ENCODE peak calls at places on chromosome 9, in seven cellular contexts. One of them, this sample, is unnamed.

GRCh38 chr9:134320195-134320885 is 5.9 kb upstream of the RXRA start:
- DNase-seq in retinal pigment epithelial cell: no peak
- DNase-seq in activated T-helper 2 cell treated with anti-CD3 and anti-CD28 coated beads, Interferon-gamma antibody, Interleukin-2, Interleukin-4, amounts not matched to agents 10 μg/mL and 5 μg/mL and 100 μg/mL, durations not matched to agents 14 hours and 24 hours and 36 hours: no peak
- DNase-seq in fibroblast of lung: no peak
- DNase-seq in endothelial cell: no peak
- DNase-seq in T follicular helper cell: no peak
- DNase-seq in HFF-Myc: no peak
- DNase-seq in this sample: no peak

GRCh38 chr9:34650816-34651215 is 1.2 kb upstream of the IL11RA start:
- DNase-seq in fibroblast of lung: peak
- DNase-seq in activated T-helper 2 cell treated with anti-CD3 and anti-CD28 coated beads, Interferon-gamma antibody, Interleukin-2, Interleukin-4, amounts not matched to agents 10 μg/mL and 5 μg/mL and 100 μg/mL, durations not matched to agents 14 hours and 24 hours and 36 hours: no peak
- DNase-seq in HFF-Myc: no peak
- DNase-seq in retinal pigment epithelial cell: no peak
- DNase-seq in T follicular helper cell: no peak
- DNase-seq in endothelial cell: no peak
- DNase-seq in this sample: no peak

GRCh38 chr9:70217029-70217428 is 41.7 kb upstream of the SMC5 start:
- DNase-seq in endothelial cell: no peak
- DNase-seq in HFF-Myc: no peak
- DNase-seq in T follicular helper cell: no peak
- DNase-seq in fibroblast of lung: no peak
- DNase-seq in activated T-helper 2 cell treated with anti-CD3 and anti-CD28 coated beads, Interferon-gamma antibody, Interleukin-2, Interleukin-4, amounts not matched to agents 10 μg/mL and 5 μg/mL and 100 μg/mL, durations not matched to agents 14 hours and 24 hours and 36 hours: no peak
- DNase-seq in retinal pigment epithelial cell: no peak
- DNase-seq in this sample: no peak

GRCh38 chr9:113673726-113674125 is 202.4 kb upstream of the ZNF618 start:
- DNase-seq in HFF-Myc: no peak
- DNase-seq in activated T-helper 2 cell treated with anti-CD3 and anti-CD28 coated beads, Interferon-gamma antibody, Interleukin-2, Interleukin-4, amounts not matched to agents 10 μg/mL and 5 μg/mL and 100 μg/mL, durations not matched to agents 14 hours and 24 hours and 36 hours: no peak
- DNase-seq in T follicular helper cell: no peak
- DNase-seq in fibroblast of lung: no peak
- DNase-seq in retinal pigment epithelial cell: no peak
- DNase-seq in endothelial cell: no peak
- DNase-seq in this sample: no peak

GRCh38 chr9:75001719-75002421 is 26.2 kb downstream of the CARNMT1 start:
- DNase-seq in activated T-helper 2 cell treated with anti-CD3 and anti-CD28 coated beads, Interferon-gamma antibody, Interleukin-2, Interleukin-4, amounts not matched to agents 10 μg/mL and 5 μg/mL and 100 μg/mL, durations not matched to agents 14 hours and 24 hours and 36 hours: no peak
- DNase-seq in endothelial cell: peak
- DNase-seq in fibroblast of lung: peak
- DNase-seq in T follicular helper cell: no peak
- DNase-seq in HFF-Myc: peak
- DNase-seq in retinal pigment epithelial cell: peak
- DNase-seq in this sample: no peak

GRCh38 chr9:2480255-2480837 is 141.2 kb upstream of the VLDLR start:
- DNase-seq in endothelial cell: no peak
- DNase-seq in fibroblast of lung: no peak
- DNase-seq in activated T-helper 2 cell treated with anti-CD3 and anti-CD28 coated beads, Interferon-gamma antibody, Interleukin-2, Interleukin-4, amounts not matched to agents 10 μg/mL and 5 μg/mL and 100 μg/mL, durations not matched to agents 14 hours and 24 hours and 36 hours: no peak
- DNase-seq in HFF-Myc: no peak
- DNase-seq in T follicular helper cell: no peak
- DNase-seq in retinal pigment epithelial cell: no peak
- DNase-seq in this sample: no peak

GRCh38 chr9:30774326-30774725 is 1610.1 kb upstream of the ACO1 start:
- DNase-seq in fibroblast of lung: no peak
- DNase-seq in activated T-helper 2 cell treated with anti-CD3 and anti-CD28 coated beads, Interferon-gamma antibody, Interleukin-2, Interleukin-4, amounts not matched to agents 10 μg/mL and 5 μg/mL and 100 μg/mL, durations not matched to agents 14 hours and 24 hours and 36 hours: no peak
- DNase-seq in retinal pigment epithelial cell: no peak
- DNase-seq in endothelial cell: no peak
- DNase-seq in HFF-Myc: no peak
- DNase-seq in T follicular helper cell: no peak
- DNase-seq in this sample: no peak

GRCh38 chr9:6133346-6134063 is 82.1 kb upstream of the IL33 start:
- DNase-seq in retinal pigment epithelial cell: no peak
- DNase-seq in endothelial cell: no peak
- DNase-seq in fibroblast of lung: no peak
- DNase-seq in T follicular helper cell: no peak
- DNase-seq in activated T-helper 2 cell treated with anti-CD3 and anti-CD28 coated beads, Interferon-gamma antibody, Interleukin-2, Interleukin-4, amounts not matched to agents 10 μg/mL and 5 μg/mL and 100 μg/mL, durations not matched to agents 14 hours and 24 hours and 36 hours: no peak
- DNase-seq in HFF-Myc: no peak
- DNase-seq in this sample: no peak

GRCh38 chr9:116355153-116355827 is 201.7 kb downstream of the PAPPA start:
- DNase-seq in retinal pigment epithelial cell: no peak
- DNase-seq in HFF-Myc: no peak
- DNase-seq in fibroblast of lung: peak
- DNase-seq in endothelial cell: no peak
- DNase-seq in T follicular helper cell: no peak
- DNase-seq in activated T-helper 2 cell treated with anti-CD3 and anti-CD28 coated beads, Interferon-gamma antibody, Interleukin-2, Interleukin-4, amounts not matched to agents 10 μg/mL and 5 μg/mL and 100 μg/mL, durations not matched to agents 14 hours and 24 hours and 36 hours: no peak
- DNase-seq in this sample: no peak

GRCh38 chr9:93960221-93960970 is 5.2 kb upstream of the BARX1 start:
- DNase-seq in retinal pigment epithelial cell: no peak
- DNase-seq in activated T-helper 2 cell treated with anti-CD3 and anti-CD28 coated beads, Interferon-gamma antibody, Interleukin-2, Interleukin-4, amounts not matched to agents 10 μg/mL and 5 μg/mL and 100 μg/mL, durations not matched to agents 14 hours and 24 hours and 36 hours: no peak
- DNase-seq in T follicular helper cell: no peak
- DNase-seq in endothelial cell: no peak
- DNase-seq in HFF-Myc: no peak
- DNase-seq in fibroblast of lung: peak
- DNase-seq in this sample: no peak

GRCh38 chr9:25716220-25716872 is 38.1 kb upstream of the TUSC1 start:
- DNase-seq in T follicular helper cell: no peak
- DNase-seq in activated T-helper 2 cell treated with anti-CD3 and anti-CD28 coated beads, Interferon-gamma antibody, Interleukin-2, Interleukin-4, amounts not matched to agents 10 μg/mL and 5 μg/mL and 100 μg/mL, durations not matched to agents 14 hours and 24 hours and 36 hours: no peak
- DNase-seq in retinal pigment epithelial cell: peak
- DNase-seq in endothelial cell: peak
- DNase-seq in HFF-Myc: peak
- DNase-seq in fibroblast of lung: peak
- DNase-seq in this sample: no peak

GRCh38 chr9:32265037-32265436 is 119.4 kb upstream of the ACO1 start:
- DNase-seq in endothelial cell: no peak
- DNase-seq in fibroblast of lung: no peak
- DNase-seq in retinal pigment epithelial cell: no peak
- DNase-seq in HFF-Myc: no peak
- DNase-seq in T follicular helper cell: no peak
- DNase-seq in activated T-helper 2 cell treated with anti-CD3 and anti-CD28 coated beads, Interferon-gamma antibody, Interleukin-2, Interleukin-4, amounts not matched to agents 10 μg/mL and 5 μg/mL and 100 μg/mL, durations not matched to agents 14 hours and 24 hours and 36 hours: no peak
- DNase-seq in this sample: no peak

GRCh38 chr9:118961857-118962256 is 407.4 kb downstream of the BRINP1 start:
- DNase-seq in T follicular helper cell: no peak
- DNase-seq in endothelial cell: no peak
- DNase-seq in HFF-Myc: no peak
- DNase-seq in activated T-helper 2 cell treated with anti-CD3 and anti-CD28 coated beads, Interferon-gamma antibody, Interleukin-2, Interleukin-4, amounts not matched to agents 10 μg/mL and 5 μg/mL and 100 μg/mL, durations not matched to agents 14 hours and 24 hours and 36 hours: no peak
- DNase-seq in fibroblast of lung: no peak
- DNase-seq in retinal pigment epithelial cell: peak
- DNase-seq in this sample: no peak

GRCh38 chr9:89020754-89021153 is 29.5 kb downstream of the S1PR3 start:
- DNase-seq in activated T-helper 2 cell treated with anti-CD3 and anti-CD28 coated beads, Interferon-gamma antibody, Interleukin-2, Interleukin-4, amounts not matched to agents 10 μg/mL and 5 μg/mL and 100 μg/mL, durations not matched to agents 14 hours and 24 hours and 36 hours: no peak
- DNase-seq in fibroblast of lung: no peak
- DNase-seq in endothelial cell: no peak
- DNase-seq in HFF-Myc: no peak
- DNase-seq in T follicular helper cell: no peak
- DNase-seq in retinal pigment epithelial cell: no peak
- DNase-seq in this sample: no peak

GRCh38 chr9:5510360-5510931 is at the start of gene PDCD1LG2:
- DNase-seq in fibroblast of lung: peak
- DNase-seq in endothelial cell: no peak
- DNase-seq in T follicular helper cell: no peak
- DNase-seq in HFF-Myc: peak
- DNase-seq in retinal pigment epithelial cell: no peak
- DNase-seq in activated T-helper 2 cell treated with anti-CD3 and anti-CD28 coated beads, Interferon-gamma antibody, Interleukin-2, Interleukin-4, amounts not matched to agents 10 μg/mL and 5 μg/mL and 100 μg/mL, durations not matched to agents 14 hours and 24 hours and 36 hours: no peak
- DNase-seq in this sample: no peak

GRCh38 chr9:68719847-68720246 is 14.8 kb downstream of the PIP5K1B start:
- DNase-seq in fibroblast of lung: no peak
- DNase-seq in T follicular helper cell: no peak
- DNase-seq in endothelial cell: no peak
- DNase-seq in retinal pigment epithelial cell: no peak
- DNase-seq in activated T-helper 2 cell treated with anti-CD3 and anti-CD28 coated beads, Interferon-gamma antibody, Interleukin-2, Interleukin-4, amounts not matched to agents 10 μg/mL and 5 μg/mL and 100 μg/mL, durations not matched to agents 14 hours and 24 hours and 36 hours: no peak
- DNase-seq in HFF-Myc: no peak
- DNase-seq in this sample: no peak

GRCh38 chr9:6969805-6970204 is 212.0 kb downstream of the KDM4C start:
- DNase-seq in HFF-Myc: no peak
- DNase-seq in retinal pigment epithelial cell: no peak
- DNase-seq in activated T-helper 2 cell treated with anti-CD3 and anti-CD28 coated beads, Interferon-gamma antibody, Interleukin-2, Interleukin-4, amounts not matched to agents 10 μg/mL and 5 μg/mL and 100 μg/mL, durations not matched to agents 14 hours and 24 hours and 36 hours: no peak
- DNase-seq in fibroblast of lung: no peak
- DNase-seq in endothelial cell: no peak
- DNase-seq in T follicular helper cell: no peak
- DNase-seq in this sample: no peak

GRCh38 chr9:27152398-27152715 is 43.3 kb downstream of the TEK start:
- DNase-seq in T follicular helper cell: no peak
- DNase-seq in retinal pigment epithelial cell: no peak
- DNase-seq in endothelial cell: no peak
- DNase-seq in activated T-helper 2 cell treated with anti-CD3 and anti-CD28 coated beads, Interferon-gamma antibody, Interleukin-2, Interleukin-4, amounts not matched to agents 10 μg/mL and 5 μg/mL and 100 μg/mL, durations not matched to agents 14 hours and 24 hours and 36 hours: no peak
- DNase-seq in HFF-Myc: no peak
- DNase-seq in fibroblast of lung: no peak
- DNase-seq in this sample: no peak

GRCh38 chr9:81031422-81032029 is 657.8 kb downstream of the TLE1 start:
- DNase-seq in activated T-helper 2 cell treated with anti-CD3 and anti-CD28 coated beads, Interferon-gamma antibody, Interleukin-2, Interleukin-4, amounts not matched to agents 10 μg/mL and 5 μg/mL and 100 μg/mL, durations not matched to agents 14 hours and 24 hours and 36 hours: no peak
- DNase-seq in endothelial cell: no peak
- DNase-seq in fibroblast of lung: no peak
- DNase-seq in T follicular helper cell: no peak
- DNase-seq in retinal pigment epithelial cell: no peak
- DNase-seq in HFF-Myc: no peak
- DNase-seq in this sample: no peak

GRCh38 chr9:136234597-136234996 is 11.0 kb downstream of the QSOX2 start:
- DNase-seq in activated T-helper 2 cell treated with anti-CD3 and anti-CD28 coated beads, Interferon-gamma antibody, Interleukin-2, Interleukin-4, amounts not matched to agents 10 μg/mL and 5 μg/mL and 100 μg/mL, durations not matched to agents 14 hours and 24 hours and 36 hours: no peak
- DNase-seq in retinal pigment epithelial cell: no peak
- DNase-seq in fibroblast of lung: no peak
- DNase-seq in HFF-Myc: no peak
- DNase-seq in endothelial cell: no peak
- DNase-seq in T follicular helper cell: no peak
- DNase-seq in this sample: no peak

GRCh38 chr9:100186356-100186755 is 87.3 kb downstream of the INVS start:
- DNase-seq in retinal pigment epithelial cell: no peak
- DNase-seq in fibroblast of lung: no peak
- DNase-seq in HFF-Myc: peak
- DNase-seq in activated T-helper 2 cell treated with anti-CD3 and anti-CD28 coated beads, Interferon-gamma antibody, Interleukin-2, Interleukin-4, amounts not matched to agents 10 μg/mL and 5 μg/mL and 100 μg/mL, durations not matched to agents 14 hours and 24 hours and 36 hours: no peak
- DNase-seq in T follicular helper cell: no peak
- DNase-seq in endothelial cell: no peak
- DNase-seq in this sample: no peak

GRCh38 chr9:121294866-121295661 is 27.1 kb downstream of the GSN start:
- DNase-seq in retinal pigment epithelial cell: no peak
- DNase-seq in fibroblast of lung: peak
- DNase-seq in activated T-helper 2 cell treated with anti-CD3 and anti-CD28 coated beads, Interferon-gamma antibody, Interleukin-2, Interleukin-4, amounts not matched to agents 10 μg/mL and 5 μg/mL and 100 μg/mL, durations not matched to agents 14 hours and 24 hours and 36 hours: no peak
- DNase-seq in HFF-Myc: no peak
- DNase-seq in T follicular helper cell: no peak
- DNase-seq in endothelial cell: no peak
- DNase-seq in this sample: no peak

GRCh38 chr9:92808726-92809451 is 44.3 kb upstream of the BICD2 start:
- DNase-seq in endothelial cell: peak
- DNase-seq in activated T-helper 2 cell treated with anti-CD3 and anti-CD28 coated beads, Interferon-gamma antibody, Interleukin-2, Interleukin-4, amounts not matched to agents 10 μg/mL and 5 μg/mL and 100 μg/mL, durations not matched to agents 14 hours and 24 hours and 36 hours: peak
- DNase-seq in HFF-Myc: no peak
- DNase-seq in retinal pigment epithelial cell: peak
- DNase-seq in T follicular helper cell: no peak
- DNase-seq in fibroblast of lung: peak
- DNase-seq in this sample: no peak

GRCh38 chr9:101445353-101446029 is 9.9 kb upstream of the ALDOB start:
- DNase-seq in T follicular helper cell: no peak
- DNase-seq in endothelial cell: no peak
- DNase-seq in retinal pigment epithelial cell: no peak
- DNase-seq in HFF-Myc: no peak
- DNase-seq in activated T-helper 2 cell treated with anti-CD3 and anti-CD28 coated beads, Interferon-gamma antibody, Interleukin-2, Interleukin-4, amounts not matched to agents 10 μg/mL and 5 μg/mL and 100 μg/mL, durations not matched to agents 14 hours and 24 hours and 36 hours: no peak
- DNase-seq in fibroblast of lung: peak
- DNase-seq in this sample: no peak

GRCh38 chr9:91221332-91221731 is 140.4 kb downstream of the AUH start:
- DNase-seq in HFF-Myc: no peak
- DNase-seq in fibroblast of lung: peak
- DNase-seq in retinal pigment epithelial cell: no peak
- DNase-seq in activated T-helper 2 cell treated with anti-CD3 and anti-CD28 coated beads, Interferon-gamma antibody, Interleukin-2, Interleukin-4, amounts not matched to agents 10 μg/mL and 5 μg/mL and 100 μg/mL, durations not matched to agents 14 hours and 24 hours and 36 hours: no peak
- DNase-seq in endothelial cell: no peak
- DNase-seq in T follicular helper cell: no peak
- DNase-seq in this sample: no peak

GRCh38 chr9:89928106-89928505 is 323.3 kb downstream of the GADD45G start:
- DNase-seq in T follicular helper cell: no peak
- DNase-seq in retinal pigment epithelial cell: no peak
- DNase-seq in endothelial cell: no peak
- DNase-seq in fibroblast of lung: no peak
- DNase-seq in HFF-Myc: no peak
- DNase-seq in activated T-helper 2 cell treated with anti-CD3 and anti-CD28 coated beads, Interferon-gamma antibody, Interleukin-2, Interleukin-4, amounts not matched to agents 10 μg/mL and 5 μg/mL and 100 μg/mL, durations not matched to agents 14 hours and 24 hours and 36 hours: no peak
- DNase-seq in this sample: no peak

GRCh38 chr9:117682955-117683710 is 21.1 kb upstream of the TLR4 start:
- DNase-seq in retinal pigment epithelial cell: no peak
- DNase-seq in T follicular helper cell: no peak
- DNase-seq in HFF-Myc: no peak
- DNase-seq in activated T-helper 2 cell treated with anti-CD3 and anti-CD28 coated beads, Interferon-gamma antibody, Interleukin-2, Interleukin-4, amounts not matched to agents 10 μg/mL and 5 μg/mL and 100 μg/mL, durations not matched to agents 14 hours and 24 hours and 36 hours: no peak
- DNase-seq in endothelial cell: no peak
- DNase-seq in fibroblast of lung: no peak
- DNase-seq in this sample: no peak

GRCh38 chr9:128771745-128772519 is at the start of gene ZER1:
- DNase-seq in fibroblast of lung: peak
- DNase-seq in T follicular helper cell: peak
- DNase-seq in retinal pigment epithelial cell: peak
- DNase-seq in activated T-helper 2 cell treated with anti-CD3 and anti-CD28 coated beads, Interferon-gamma antibody, Interleukin-2, Interleukin-4, amounts not matched to agents 10 μg/mL and 5 μg/mL and 100 μg/mL, durations not matched to agents 14 hours and 24 hours and 36 hours: peak
- DNase-seq in endothelial cell: peak
- DNase-seq in HFF-Myc: peak
- DNase-seq in this sample: peak

GRCh38 chr9:34089311-34089710 is 37.2 kb downstream of the DCAF12 start:
- DNase-seq in HFF-Myc: no peak
- DNase-seq in fibroblast of lung: no peak
- DNase-seq in retinal pigment epithelial cell: no peak
- DNase-seq in activated T-helper 2 cell treated with anti-CD3 and anti-CD28 coated beads, Interferon-gamma antibody, Interleukin-2, Interleukin-4, amounts not matched to agents 10 μg/mL and 5 μg/mL and 100 μg/mL, durations not matched to agents 14 hours and 24 hours and 36 hours: no peak
- DNase-seq in T follicular helper cell: no peak
- DNase-seq in endothelial cell: no peak
- DNase-seq in this sample: no peak

GRCh38 chr9:111013707-111014106 is 24.6 kb downstream of the LPAR1 start:
- DNase-seq in retinal pigment epithelial cell: no peak
- DNase-seq in fibroblast of lung: no peak
- DNase-seq in T follicular helper cell: no peak
- DNase-seq in activated T-helper 2 cell treated with anti-CD3 and anti-CD28 coated beads, Interferon-gamma antibody, Interleukin-2, Interleukin-4, amounts not matched to agents 10 μg/mL and 5 μg/mL and 100 μg/mL, durations not matched to agents 14 hours and 24 hours and 36 hours: no peak
- DNase-seq in HFF-Myc: no peak
- DNase-seq in endothelial cell: no peak
- DNase-seq in this sample: no peak

GRCh38 chr9:69585571-69585970 is 86.6 kb downstream of the APBA1 start:
- DNase-seq in retinal pigment epithelial cell: no peak
- DNase-seq in fibroblast of lung: no peak
- DNase-seq in endothelial cell: no peak
- DNase-seq in HFF-Myc: no peak
- DNase-seq in activated T-helper 2 cell treated with anti-CD3 and anti-CD28 coated beads, Interferon-gamma antibody, Interleukin-2, Interleukin-4, amounts not matched to agents 10 μg/mL and 5 μg/mL and 100 μg/mL, durations not matched to agents 14 hours and 24 hours and 36 hours: no peak
- DNase-seq in T follicular helper cell: no peak
- DNase-seq in this sample: no peak

GRCh38 chr9:13974891-13975290 is 339.1 kb downstream of the NFIB start:
- DNase-seq in retinal pigment epithelial cell: no peak
- DNase-seq in activated T-helper 2 cell treated with anti-CD3 and anti-CD28 coated beads, Interferon-gamma antibody, Interleukin-2, Interleukin-4, amounts not matched to agents 10 μg/mL and 5 μg/mL and 100 μg/mL, durations not matched to agents 14 hours and 24 hours and 36 hours: no peak
- DNase-seq in endothelial cell: no peak
- DNase-seq in fibroblast of lung: no peak
- DNase-seq in T follicular helper cell: no peak
- DNase-seq in HFF-Myc: no peak
- DNase-seq in this sample: no peak

GRCh38 chr9:135145312-135145711 is 57.8 kb downstream of the OLFM1 start:
- DNase-seq in T follicular helper cell: no peak
- DNase-seq in fibroblast of lung: no peak
- DNase-seq in retinal pigment epithelial cell: no peak
- DNase-seq in HFF-Myc: no peak
- DNase-seq in endothelial cell: no peak
- DNase-seq in activated T-helper 2 cell treated with anti-CD3 and anti-CD28 coated beads, Interferon-gamma antibody, Interleukin-2, Interleukin-4, amounts not matched to agents 10 μg/mL and 5 μg/mL and 100 μg/mL, durations not matched to agents 14 hours and 24 hours and 36 hours: no peak
- DNase-seq in this sample: no peak

GRCh38 chr9:6449645-6450044 is 36.6 kb downstream of the UHRF2 start:
- DNase-seq in T follicular helper cell: no peak
- DNase-seq in fibroblast of lung: no peak
- DNase-seq in retinal pigment epithelial cell: peak
- DNase-seq in endothelial cell: no peak
- DNase-seq in HFF-Myc: no peak
- DNase-seq in activated T-helper 2 cell treated with anti-CD3 and anti-CD28 coated beads, Interferon-gamma antibody, Interleukin-2, Interleukin-4, amounts not matched to agents 10 μg/mL and 5 μg/mL and 100 μg/mL, durations not matched to agents 14 hours and 24 hours and 36 hours: no peak
- DNase-seq in this sample: no peak

GRCh38 chr9:82982271-82982880 is 80.6 kb downstream of the RASEF start:
- DNase-seq in activated T-helper 2 cell treated with anti-CD3 and anti-CD28 coated beads, Interferon-gamma antibody, Interleukin-2, Interleukin-4, amounts not matched to agents 10 μg/mL and 5 μg/mL and 100 μg/mL, durations not matched to agents 14 hours and 24 hours and 36 hours: no peak
- DNase-seq in fibroblast of lung: no peak
- DNase-seq in endothelial cell: no peak
- DNase-seq in T follicular helper cell: no peak
- DNase-seq in HFF-Myc: peak
- DNase-seq in retinal pigment epithelial cell: no peak
- DNase-seq in this sample: no peak

GRCh38 chr9:70049672-70050271 is 6.1 kb downstream of the MAMDC2 start:
- DNase-seq in endothelial cell: no peak
- DNase-seq in fibroblast of lung: peak
- DNase-seq in activated T-helper 2 cell treated with anti-CD3 and anti-CD28 coated beads, Interferon-gamma antibody, Interleukin-2, Interleukin-4, amounts not matched to agents 10 μg/mL and 5 μg/mL and 100 μg/mL, durations not matched to agents 14 hours and 24 hours and 36 hours: no peak
- DNase-seq in HFF-Myc: no peak
- DNase-seq in T follicular helper cell: no peak
- DNase-seq in retinal pigment epithelial cell: no peak
- DNase-seq in this sample: no peak

This sample was measured in NCI-H1436 treated with DMSO at 0.1 percent for 48 hours.